ENCODE peak calls at places on chromosomes 7 and 10, in eight cellular contexts. One of them, this sample, is unnamed.

GRCh38 chr7:125644113-125644512 is 714.5 kb upstream of the POT1 start:
- DNase-seq in left ventricle myocardium inferior: no peak
- DNase-seq in A549: no peak
- DNase-seq in tibial nerve: no peak
- DNase-seq in AG09309: no peak
- DNase-seq in mesendoderm: no peak
- DNase-seq in A673: peak
- DNase-seq in uterus: no peak
- DNase-seq in this sample: no peak

GRCh38 chr7:77799078-77799964 is 748 bp downstream of the PHTF2 start:
- DNase-seq in AG09309: no peak
- DNase-seq in tibial nerve: no peak
- DNase-seq in uterus: peak
- DNase-seq in A673: peak
- DNase-seq in A549: peak
- DNase-seq in left ventricle myocardium inferior: peak
- DNase-seq in mesendoderm: peak
- DNase-seq in this sample: no peak

GRCh38 chr10:62075912-62076311 is 174.4 kb downstream of the ARID5B start:
- DNase-seq in A673: peak
- DNase-seq in uterus: no peak
- DNase-seq in A549: no peak
- DNase-seq in left ventricle myocardium inferior: no peak
- DNase-seq in mesendoderm: no peak
- DNase-seq in tibial nerve: no peak
- DNase-seq in AG09309: no peak
- DNase-seq in this sample: no peak

GRCh38 chr7:99137418-99138180 is 6.3 kb downstream of the SMURF1 start:
- DNase-seq in left ventricle myocardium inferior: no peak
- DNase-seq in mesendoderm: peak
- DNase-seq in A549: peak
- DNase-seq in A673: peak
- DNase-seq in uterus: no peak
- DNase-seq in AG09309: no peak
- DNase-seq in tibial nerve: no peak
- DNase-seq in this sample: no peak

GRCh38 chr7:116872026-116872425 is 9.6 kb downstream of the CAPZA2 start:
- DNase-seq in tibial nerve: no peak
- DNase-seq in A549: no peak
- DNase-seq in A673: no peak
- DNase-seq in left ventricle myocardium inferior: no peak
- DNase-seq in AG09309: no peak
- DNase-seq in mesendoderm: no peak
- DNase-seq in uterus: no peak
- DNase-seq in this sample: no peak

GRCh38 chr10:132607491-132607890 is 69.9 kb downstream of the INPP5A start:
- DNase-seq in mesendoderm: no peak
- DNase-seq in tibial nerve: no peak
- DNase-seq in A673: no peak
- DNase-seq in A549: no peak
- DNase-seq in uterus: no peak
- DNase-seq in AG09309: no peak
- DNase-seq in left ventricle myocardium inferior: no peak
- DNase-seq in this sample: no peak

GRCh38 chr7:72446131-72446530 is 34.0 kb upstream of the CALN1 start:
- DNase-seq in mesendoderm: no peak
- DNase-seq in uterus: no peak
- DNase-seq in A673: no peak
- DNase-seq in left ventricle myocardium inferior: no peak
- DNase-seq in A549: no peak
- DNase-seq in AG09309: no peak
- DNase-seq in tibial nerve: no peak
- DNase-seq in this sample: no peak

GRCh38 chr10:70777063-70777875 is 7.9 kb downstream of the TBATA start:
- DNase-seq in uterus: no peak
- DNase-seq in AG09309: no peak
- DNase-seq in A549: no peak
- DNase-seq in A673: no peak
- DNase-seq in tibial nerve: no peak
- DNase-seq in mesendoderm: no peak
- DNase-seq in left ventricle myocardium inferior: no peak
- DNase-seq in this sample: no peak

GRCh38 chr7:103752995-103753394 is 236.5 kb downstream of the RELN start:
- DNase-seq in A549: no peak
- DNase-seq in uterus: no peak
- DNase-seq in mesendoderm: no peak
- DNase-seq in A673: no peak
- DNase-seq in AG09309: no peak
- DNase-seq in tibial nerve: no peak
- DNase-seq in left ventricle myocardium inferior: no peak
- DNase-seq in this sample: no peak

GRCh38 chr10:88473989-88474883 is 108.9 kb downstream of the RNLS start:
- DNase-seq in left ventricle myocardium inferior: no peak
- DNase-seq in tibial nerve: no peak
- DNase-seq in AG09309: no peak
- DNase-seq in A673: no peak
- DNase-seq in A549: no peak
- DNase-seq in uterus: peak
- DNase-seq in mesendoderm: no peak
- DNase-seq in this sample: no peak

GRCh38 chr7:138358850-138359341 is 101.2 kb upstream of the TRIM24 start:
- DNase-seq in AG09309: no peak
- DNase-seq in left ventricle myocardium inferior: no peak
- DNase-seq in A549: no peak
- DNase-seq in A673: no peak
- DNase-seq in tibial nerve: no peak
- DNase-seq in uterus: no peak
- DNase-seq in mesendoderm: peak
- DNase-seq in this sample: no peak

GRCh38 chr7:2411815-2412586 is 8.6 kb downstream of the CHST12 start:
- DNase-seq in AG09309: no peak
- DNase-seq in A673: no peak
- DNase-seq in uterus: no peak
- DNase-seq in A549: peak
- DNase-seq in mesendoderm: no peak
- DNase-seq in left ventricle myocardium inferior: no peak
- DNase-seq in tibial nerve: no peak
- DNase-seq in this sample: no peak

GRCh38 chr10:23024002-23024401 is 71.4 kb upstream of the MSRB2 start:
- DNase-seq in A673: no peak
- DNase-seq in A549: no peak
- DNase-seq in mesendoderm: no peak
- DNase-seq in AG09309: no peak
- DNase-seq in left ventricle myocardium inferior: no peak
- DNase-seq in uterus: no peak
- DNase-seq in tibial nerve: no peak
- DNase-seq in this sample: no peak

GRCh38 chr7:134946260-134946659 is 40.0 kb upstream of the AGBL3 start:
- DNase-seq in uterus: no peak
- DNase-seq in mesendoderm: no peak
- DNase-seq in left ventricle myocardium inferior: no peak
- DNase-seq in A549: no peak
- DNase-seq in A673: peak
- DNase-seq in AG09309: peak
- DNase-seq in tibial nerve: no peak
- DNase-seq in this sample: no peak

GRCh38 chr7:116633131-116633988 is 38.6 kb upstream of the MET start:
- DNase-seq in tibial nerve: no peak
- DNase-seq in AG09309: peak
- DNase-seq in left ventricle myocardium inferior: no peak
- DNase-seq in uterus: no peak
- DNase-seq in A549: no peak
- DNase-seq in mesendoderm: no peak
- DNase-seq in A673: no peak
- DNase-seq in this sample: peak

GRCh38 chr7:36119005-36119711 is 33.9 kb upstream of the EEPD1 start:
- DNase-seq in AG09309: peak
- DNase-seq in uterus: no peak
- DNase-seq in A549: peak
- DNase-seq in mesendoderm: no peak
- DNase-seq in left ventricle myocardium inferior: no peak
- DNase-seq in tibial nerve: no peak
- DNase-seq in A673: peak
- DNase-seq in this sample: peak

GRCh38 chr10:1162481-1163203 is 106.5 kb downstream of the WDR37 start:
- DNase-seq in mesendoderm: no peak
- DNase-seq in left ventricle myocardium inferior: no peak
- DNase-seq in AG09309: no peak
- DNase-seq in uterus: no peak
- DNase-seq in A549: no peak
- DNase-seq in tibial nerve: no peak
- DNase-seq in A673: no peak
- DNase-seq in this sample: no peak

GRCh38 chr10:29535012-29535777 is 99.6 kb downstream of the SVIL start:
- DNase-seq in tibial nerve: peak
- DNase-seq in AG09309: peak
- DNase-seq in A549: peak
- DNase-seq in mesendoderm: peak
- DNase-seq in left ventricle myocardium inferior: peak
- DNase-seq in uterus: peak
- DNase-seq in A673: peak
- DNase-seq in this sample: peak

GRCh38 chr7:28685660-28686417 is 272.3 kb downstream of the TRIL start:
- DNase-seq in A549: peak
- DNase-seq in uterus: peak
- DNase-seq in left ventricle myocardium inferior: peak
- DNase-seq in AG09309: peak
- DNase-seq in tibial nerve: peak
- DNase-seq in mesendoderm: peak
- DNase-seq in A673: peak
- DNase-seq in this sample: peak

DNA sequence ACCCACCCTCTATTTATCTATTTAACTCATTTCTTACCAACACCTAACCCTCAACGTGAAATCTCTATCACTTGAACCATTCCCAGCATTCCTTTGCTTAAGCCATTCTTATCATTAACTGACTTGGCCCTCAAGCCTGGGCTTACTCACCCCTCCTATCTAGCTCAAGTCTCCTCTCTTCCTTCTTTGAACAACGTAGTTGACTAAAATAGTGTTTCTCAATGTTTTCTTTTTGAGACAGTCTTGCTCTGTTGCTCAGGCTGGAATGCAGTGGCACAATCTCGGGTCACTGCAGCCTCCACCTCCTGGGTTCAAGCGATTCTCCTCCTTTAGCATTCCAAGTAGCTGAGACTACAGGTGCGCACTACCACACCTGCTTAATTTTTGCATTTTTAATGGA is 7.0 kb downstream of the ANXA7 start:
- DNase-seq in A549: no peak
- DNase-seq in AG09309: no peak
- DNase-seq in mesendoderm: peak
- DNase-seq in tibial nerve: no peak
- DNase-seq in A673: no peak
- DNase-seq in uterus: no peak
- DNase-seq in left ventricle myocardium inferior: no peak
- DNase-seq in this sample: no peak
- H3K4me3 ChIP-seq in A549: no peak
- H3K4me3 ChIP-seq in AG09309: no peak
- H3K4me3 ChIP-seq in mesendoderm: no peak
- H3K4me3 ChIP-seq in tibial nerve: no peak
- H3K4me3 ChIP-seq in A673: no peak
- H3K4me3 ChIP-seq in uterus: no peak
- H3K4me3 ChIP-seq in left ventricle myocardium inferior: no peak
- H3K4me3 ChIP-seq in this sample: no peak

GRCh38 chr10:121583857-121584256 is 14.4 kb downstream of the FGFR2 start:
- DNase-seq in left ventricle myocardium inferior: no peak
- DNase-seq in tibial nerve: no peak
- DNase-seq in uterus: no peak
- DNase-seq in mesendoderm: no peak
- DNase-seq in A549: no peak
- DNase-seq in A673: no peak
- DNase-seq in AG09309: no peak
- DNase-seq in this sample: no peak
- H3K4me3 ChIP-seq in left ventricle myocardium inferior: no peak
- H3K4me3 ChIP-seq in tibial nerve: no peak
- H3K4me3 ChIP-seq in uterus: no peak
- H3K4me3 ChIP-seq in mesendoderm: no peak
- H3K4me3 ChIP-seq in A549: no peak
- H3K4me3 ChIP-seq in A673: no peak
- H3K4me3 ChIP-seq in AG09309: no peak
- H3K4me3 ChIP-seq in this sample: no peak

DNA sequence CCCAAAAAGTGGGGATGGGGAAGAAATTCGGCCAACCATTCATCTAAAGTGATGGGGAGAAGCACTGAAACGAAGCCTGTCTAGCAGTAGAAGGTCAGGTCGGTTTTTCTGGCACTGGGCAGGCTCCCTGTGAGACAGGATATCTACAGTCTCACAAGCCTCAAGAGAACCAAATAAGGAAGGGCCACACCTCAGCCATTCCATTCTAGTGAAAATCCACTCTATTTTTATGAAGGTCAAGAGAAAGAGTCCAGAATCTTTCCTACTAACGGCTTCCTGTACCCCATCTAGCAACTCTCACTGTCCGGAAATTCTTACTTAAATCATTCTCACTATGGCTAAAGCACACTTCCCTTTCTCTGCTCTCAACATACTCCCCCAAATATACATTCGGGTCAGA is 267.1 kb downstream of the PRPF18 start:
- DNase-seq in A549: no peak
- DNase-seq in tibial nerve: no peak
- DNase-seq in mesendoderm: no peak
- DNase-seq in uterus: no peak
- DNase-seq in left ventricle myocardium inferior: no peak
- DNase-seq in AG09309: no peak
- DNase-seq in A673: no peak
- DNase-seq in this sample: no peak
- H3K4me3 ChIP-seq in A549: no peak
- H3K4me3 ChIP-seq in tibial nerve: no peak
- H3K4me3 ChIP-seq in mesendoderm: no peak
- H3K4me3 ChIP-seq in uterus: no peak
- H3K4me3 ChIP-seq in left ventricle myocardium inferior: no peak
- H3K4me3 ChIP-seq in AG09309: no peak
- H3K4me3 ChIP-seq in A673: no peak
- H3K4me3 ChIP-seq in this sample: no peak

DNA sequence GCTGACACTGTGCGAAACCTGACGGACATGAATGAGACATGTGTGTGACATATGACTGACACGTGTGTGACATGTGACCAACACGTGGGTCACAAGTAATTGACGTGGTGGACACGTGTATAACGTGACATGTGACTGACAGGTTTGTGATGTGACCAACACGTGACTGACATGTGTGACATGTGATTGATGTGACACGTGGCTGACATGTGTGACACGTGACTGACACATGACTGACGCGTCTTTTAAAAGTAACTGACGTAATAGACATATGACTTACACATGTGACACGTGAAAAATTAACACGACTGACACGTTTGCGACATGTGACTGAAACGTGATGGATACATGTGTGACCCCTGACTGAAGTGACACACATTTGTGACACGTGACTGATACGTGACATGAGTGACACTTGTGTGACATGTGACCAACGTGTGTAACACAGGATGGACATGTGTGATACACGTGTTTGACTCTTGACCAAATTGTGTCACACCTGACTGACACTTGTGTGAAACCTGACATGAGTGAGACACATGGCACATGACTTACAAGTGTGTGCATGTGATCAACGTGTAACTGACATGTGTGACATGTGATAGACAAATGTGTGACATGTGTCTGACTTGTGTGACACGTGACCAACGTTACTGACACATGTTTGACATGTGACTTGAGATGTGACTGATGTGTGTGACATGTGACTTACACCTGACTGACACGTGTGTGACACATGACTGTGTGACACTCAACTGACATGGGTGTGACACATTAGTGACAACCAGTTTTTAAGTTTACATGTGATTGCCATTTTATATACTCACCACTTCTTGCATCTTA is 56.9 kb downstream of the ZNF92 start:
- DNase-seq in tibial nerve: no peak
- DNase-seq in mesendoderm: no peak
- DNase-seq in A549: no peak
- DNase-seq in left ventricle myocardium inferior: no peak
- DNase-seq in A673: no peak
- DNase-seq in AG09309: no peak
- DNase-seq in uterus: no peak
- DNase-seq in this sample: no peak
- H3K4me3 ChIP-seq in tibial nerve: no peak
- H3K4me3 ChIP-seq in mesendoderm: peak
- H3K4me3 ChIP-seq in A549: no peak
- H3K4me3 ChIP-seq in left ventricle myocardium inferior: no peak
- H3K4me3 ChIP-seq in A673: no peak
- H3K4me3 ChIP-seq in AG09309: no peak
- H3K4me3 ChIP-seq in uterus: no peak
- H3K4me3 ChIP-seq in this sample: no peak